ENCODE peak calls at places on chromosome 5, in six cellular contexts. O is NCI-H2029; B is hypothalamus; A is stimulated activated naive CD8-positive, alpha-beta T cell treated with anti-CD3 and anti-CD28 coated beads, Interleukin-15, Interleukin-2, amounts not matched to agents 100 U/mL and 50 U/mL, for 24 hours; X is stimulated activated CD8-positive, alpha-beta memory T cell treated with anti-CD3 and anti-CD28 coated beads, Interleukin-7, amount 100 ng/mL, for 1 hour; G is fibroblast of pulmonary artery. I is an unnamed sample.

GRCh38 chr5:16776611-16777251 is 159.4 kb downstream of the MYO10 start:
- DNase-seq in O (no peak), B (no peak), A (no peak), X (no peak), G (no peak), I (no peak)

GRCh38 chr5:72101828-72102227 is 5.4 kb upstream of the MAP1B start:
- DNase-seq in O (no peak), B (no peak), A (no peak), X (no peak), G (no peak), I (no peak)

GRCh38 chr5:3593771-3594513 is 1.7 kb upstream of the IRX1 start:
- DNase-seq in O (no peak), B (no peak), A (no peak), X (no peak), G (no peak), I (no peak)

GRCh38 chr5:168317521-168318147 is 26.2 kb downstream of the WWC1 start:
- DNase-seq in O (peak), B (no peak), A (no peak), X (no peak), G (peak), I (no peak)

GRCh38 chr5:143153332-143154119 is 250.0 kb downstream of the NR3C1 start:
- DNase-seq in O (no peak), B (no peak), A (no peak), X (no peak), G (peak), I (peak)

GRCh38 chr5:16992006-16992405 is 55.9 kb upstream of the MYO10 start:
- DNase-seq in O (no peak), B (no peak), A (no peak), X (no peak), G (peak), I (no peak)

GRCh38 chr5:105726093-105726492 is 1944.6 kb downstream of the EFNA5 start:
- DNase-seq in O (no peak), B (no peak), A (no peak), X (no peak), G (no peak), I (no peak)

GRCh38 chr5:157828949-157829639 is 29.9 kb downstream of the CLINT1 start:
- DNase-seq in O (no peak), B (no peak), A (no peak), X (no peak), G (no peak), I (no peak)

GRCh38 chr5:81151546-81151945 is 81.6 kb upstream of the CKMT2 start:
- DNase-seq in O (no peak), B (no peak), A (no peak), X (no peak), G (peak), I (no peak)

GRCh38 chr5:64331597-64332277 is 166.1 kb downstream of the RNF180 start:
- DNase-seq in O (peak), B (no peak), A (no peak), X (no peak), G (no peak), I (no peak)

GRCh38 chr5:9971301-9971700 is 278.4 kb downstream of the ATPSCKMT start:
- DNase-seq in O (no peak), B (no peak), A (no peak), X (no peak), G (no peak), I (no peak)

GRCh38 chr5:139638736-139639618 is 9.2 kb upstream of the CXXC5 start:
- DNase-seq in O (no peak), B (no peak), A (no peak), X (no peak), G (no peak), I (peak)